ENCODE peak calls at places on chromosomes 6 and 20, in nine cellular contexts. P, Z, G, A, T, I, X, K and C are unnamed samples.

GRCh38 chr6:158445426-158446085 is 114.3 kb upstream of the TMEM181 start:
- DNase-seq in P (no peak), Z (no peak), G (no peak), A (no peak), T (no peak), I (no peak), X (no peak), K (no peak), C (no peak)

GRCh38 chr6:97594834-97595233 is 311.8 kb upstream of the MMS22L start:
- DNase-seq in P (no peak), Z (no peak), G (no peak), A (no peak), T (no peak), I (peak; percentile 65), X (no peak), K (no peak), C (no peak)

GRCh38 chr20:31718952-31719643 is 3.6 kb downstream of the BCL2L1 start:
- DNase-seq in P (no peak), Z (no peak), G (no peak), A (no peak), T (peak; percentile 77), I (no peak), X (no peak), K (no peak), C (no peak)

GRCh38 chr6:84892666-84893065 is 128.3 kb upstream of the TBX18 start:
- DNase-seq in P (no peak), Z (no peak), G (no peak), A (no peak), T (no peak), I (peak; percentile 4), X (no peak), K (no peak), C (no peak)

GRCh38 chr6:38179794-38180430 is 360.4 kb downstream of the ZFAND3 start:
- DNase-seq in P (peak; percentile 4), Z (no peak), G (no peak), A (no peak), T (no peak), I (no peak), X (no peak), K (no peak), C (no peak)

GRCh38 chr20:34708621-34709043 is 4.5 kb downstream of the TP53INP2 start:
- DNase-seq in P (peak; percentile 63), Z (peak; percentile 52), G (peak; percentile 70), A (peak; percentile 73), T (peak; percentile 55), I (peak; percentile 46), X (no peak), K (peak; percentile 60), C (no peak)

GRCh38 chr6:158698876-158699440 is 49.1 kb downstream of the SYTL3 start:
- DNase-seq in P (no peak), Z (no peak), G (no peak), A (peak; percentile 53), T (no peak), I (peak; percentile 23), X (no peak), K (no peak), C (no peak)

GRCh38 chr20:15060265-15061060 is 723.1 kb upstream of the FLRT3 start:
- DNase-seq in P (no peak), Z (no peak), G (no peak), A (no peak), T (no peak), I (no peak), X (no peak), K (no peak), C (no peak)

GRCh38 chr6:31299947-31300346 is 28.1 kb upstream of the HLA-C start:
- DNase-seq in P (no peak), Z (no peak), G (no peak), A (no peak), T (no peak), I (no peak), X (no peak), K (no peak), C (no peak)

GRCh38 chr6:113149511-113149910 is 707.6 kb upstream of the MARCKS start:
- DNase-seq in P (no peak), Z (no peak), G (no peak), A (no peak), T (no peak), I (no peak), X (no peak), K (no peak), C (no peak)

GRCh38 chr20:62679978-62680589 is 28.6 kb upstream of the NTSR1 start:
- DNase-seq in P (no peak), Z (no peak), G (no peak), A (no peak), T (no peak), I (no peak), X (no peak), K (no peak), C (no peak)

GRCh38 chr20:58634121-58634817 is 16.8 kb upstream of the STX16 start:
- DNase-seq in P (no peak), Z (no peak), G (peak; percentile 60), A (peak; percentile 50), T (no peak), I (peak; percentile 89), X (no peak), K (no peak), C (no peak)

GRCh38 chr6:4717856-4718255 is 58.3 kb upstream of the CDYL start:
- DNase-seq in P (no peak), Z (no peak), G (no peak), A (no peak), T (no peak), I (no peak), X (no peak), K (no peak), C (no peak)

GRCh38 chr20:41480054-41480770 is 113.6 kb upstream of the EMILIN3 start:
- DNase-seq in P (no peak), Z (no peak), G (no peak), A (no peak), T (no peak), I (no peak), X (no peak), K (no peak), C (no peak)

GRCh38 chr20:4225778-4226177 is 210.4 kb upstream of the RNF24 start:
- DNase-seq in P (no peak), Z (no peak), G (peak; percentile 37), A (peak; percentile 87), T (peak; percentile 72), I (peak; percentile 97), X (no peak), K (peak; percentile 72), C (no peak)

GRCh38 chr20:47854687-47855212 is 69.5 kb upstream of the SULF2 start:
- DNase-seq in P (peak; percentile 32), Z (no peak), G (no peak), A (no peak), T (peak; percentile 59), I (peak; percentile 43), X (peak; percentile 13), K (no peak), C (no peak)

GRCh38 chr20:46156065-46156464 is 38.0 kb downstream of the CD40 start:
- DNase-seq in P (no peak), Z (no peak), G (no peak), A (no peak), T (no peak), I (no peak), X (no peak), K (no peak), C (no peak)
- H3K27me3 ChIP-seq in P (no peaks in the 10 kb centered on the region), Z (peaks cover 50% of the 10 kb centered on the region), G (no peaks in the 10 kb centered on the region), A (no peaks in the 10 kb centered on the region), T (peaks cover 95% of the 10 kb centered on the region), I (peaks cover 10% of the 10 kb centered on the region), X (no peaks in the 10 kb centered on the region), K (no peaks in the 10 kb centered on the region), C (no peaks in the 10 kb centered on the region)

DNA sequence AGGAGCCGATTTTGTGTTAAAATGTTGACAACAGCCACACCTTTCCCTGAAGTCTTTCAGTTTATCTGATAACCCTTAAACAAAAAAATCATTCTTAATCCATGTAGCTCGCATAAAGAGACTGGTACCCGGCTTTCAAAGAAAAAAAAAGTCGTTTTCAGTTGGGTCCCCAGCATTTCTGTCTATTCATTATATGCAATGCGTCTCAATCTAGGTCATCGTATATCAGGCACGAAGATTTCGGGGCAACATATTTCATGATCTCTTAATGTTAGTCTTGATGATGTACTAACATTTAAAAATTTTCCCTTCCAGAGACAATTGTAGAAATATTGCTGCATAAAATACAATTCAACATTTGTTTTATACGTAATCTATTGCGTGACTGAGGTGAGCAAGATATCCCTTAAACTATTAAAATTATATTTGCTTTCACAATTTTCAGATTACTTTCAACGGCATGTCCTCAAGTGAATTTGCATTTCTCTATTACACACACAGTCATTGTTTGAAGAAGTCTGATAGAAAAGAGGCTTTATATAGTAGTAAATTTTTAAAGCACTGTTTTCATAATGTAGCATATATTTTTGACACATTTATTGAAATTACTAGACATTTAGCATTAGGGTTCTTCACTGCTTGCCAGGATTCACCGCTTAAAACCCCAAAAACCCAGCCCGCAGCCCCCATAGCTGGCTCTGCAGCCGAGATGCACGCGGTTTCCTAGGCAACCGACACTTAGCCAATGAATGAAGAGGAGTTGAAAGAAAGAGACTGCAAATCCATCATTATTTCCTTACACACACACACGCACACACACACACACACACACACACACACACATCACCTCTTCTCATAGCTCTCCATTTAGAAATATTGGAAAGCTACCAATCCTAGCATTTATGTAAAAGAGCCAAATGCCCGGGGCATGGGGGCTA is 3.1 kb upstream of the TUBB2B start:
- DNase-seq in P (no peak), Z (peak; percentile 74), G (no peak), A (no peak), T (no peak), I (no peak), X (no peak), K (no peak), C (no peak)
- H3K27me3 ChIP-seq in P (peaks cover 48% of the 10 kb centered on the region), Z (no peaks in the 10 kb centered on the region), G (peaks cover 3% of the 10 kb centered on the region), A (peaks cover 20% of the 10 kb centered on the region), T (no peaks in the 10 kb centered on the region), I (peaks cover 73% of the 10 kb centered on the region), X (peaks cover 6% of the 10 kb centered on the region), K (no peaks in the 10 kb centered on the region), C (peaks cover 18% of the 10 kb centered on the region)

GRCh38 chr6:68059261-68059660 is 575.8 kb upstream of the ADGRB3 start:
- DNase-seq in P (no peak), Z (no peak), G (no peak), A (no peak), T (no peak), I (no peak), X (no peak), K (no peak), C (no peak)

GRCh38 chr6:68052234-68052633 is 582.8 kb upstream of the ADGRB3 start:
- DNase-seq in P (no peak), Z (no peak), G (no peak), A (no peak), T (no peak), I (no peak), X (no peak), K (no peak), C (no peak)

GRCh38 chr6:68049562-68049961 is 585.5 kb upstream of the ADGRB3 start:
- DNase-seq in P (no peak), Z (no peak), G (no peak), A (no peak), T (no peak), I (no peak), X (no peak), K (no peak), C (no peak)

GRCh38 chr6:68054776-68055175 is 580.3 kb upstream of the ADGRB3 start:
- DNase-seq in P (no peak), Z (no peak), G (no peak), A (no peak), T (no peak), I (peak; percentile 31), X (no peak), K (no peak), C (no peak)

GRCh38 chr6:68053805-68054373 is 581.2 kb upstream of the ADGRB3 start:
- DNase-seq in P (no peak), Z (no peak), G (no peak), A (no peak), T (no peak), I (no peak), X (no peak), K (no peak), C (no peak)
- H3K27me3 ChIP-seq in P (no peaks in the 10 kb centered on the region), Z (no peaks in the 10 kb centered on the region), G (no peaks in the 10 kb centered on the region), A (no peaks in the 10 kb centered on the region), T (no peaks in the 10 kb centered on the region), I (no peaks in the 10 kb centered on the region), X (no peaks in the 10 kb centered on the region), K (no peaks in the 10 kb centered on the region), C (no peaks in the 10 kb centered on the region)

GRCh38 chr6:389622-390021 is 1.9 kb upstream of the IRF4 start:
- DNase-seq in P (no peak), Z (no peak), G (no peak), A (no peak), T (no peak), I (peak; percentile 35), X (peak; percentile 15), K (no peak), C (no peak)
- H3K27me3 ChIP-seq in P (peaks cover 55% of the 10 kb centered on the region), Z (peaks cover 98% of the 10 kb centered on the region), G (peaks cover 8% of the 10 kb centered on the region), A (peaks cover 10% of the 10 kb centered on the region), T (peaks cover 43% of the 10 kb centered on the region), I (peaks cover 43% of the 10 kb centered on the region), X (no peaks in the 10 kb centered on the region), K (no peaks in the 10 kb centered on the region), C (peaks cover 9% of the 10 kb centered on the region)